ENCODE peak calls at places on chromosomes 5 and 9, in seven cellular contexts. A is fibroblast of lung, S is HepG2, D is mammary epithelial cell, Y is DND-41, U is GM23248, V is PC-3. Q is an unnamed sample.

GRCh38 chr5:107670927-107671741 is at the start of gene EFNA5:
- DNase-seq in A (peak; percentile 65), S (no peak), D (peak; percentile 39), Y (peak; percentile 74), U (peak; percentile 68), V (peak; percentile 55), Q (peak; percentile 65)

GRCh38 chr5:32837211-32837610 is 126.1 kb downstream of the NPR3 start:
- DNase-seq in A (no peak), S (no peak), D (no peak), Y (no peak), U (no peak), V (peak; percentile 55), Q (no peak)

GRCh38 chr9:4793412-4794005 is 765 bp downstream of the RCL1 start:
- DNase-seq in A (peak; percentile 40), S (no peak), D (no peak), Y (no peak), U (no peak), V (no peak), Q (no peak)

GRCh38 chr9:133880851-133881634 is 111.1 kb downstream of the VAV2 start:
- DNase-seq in A (no peak), S (no peak), D (peak; percentile 84), Y (no peak), U (no peak), V (no peak), Q (no peak)

GRCh38 chr9:125484632-125485282 is 222.3 kb downstream of the MAPKAP1 start:
- DNase-seq in A (peak; percentile 94), S (no peak), D (peak; percentile 17), Y (no peak), U (peak; percentile 88), V (no peak), Q (no peak)

GRCh38 chr9:122261469-122261881 is 3.2 kb downstream of the RBM18 start:
- DNase-seq in A (peak; percentile 71), S (peak; percentile 89), D (peak; percentile 58), Y (no peak), U (peak; percentile 89), V (peak; percentile 77), Q (no peak)

GRCh38 chr9:35287986-35288515 is 126.2 kb downstream of the UNC13B start:
- DNase-seq in A (peak; percentile 20), S (no peak), D (peak; percentile 63), Y (no peak), U (peak; percentile 16), V (no peak), Q (no peak)

GRCh38 chr5:115656404-115656803 is 30.6 kb upstream of the TMED7 start:
- DNase-seq in A (no peak), S (no peak), D (no peak), Y (no peak), U (no peak), V (no peak), Q (no peak)

GRCh38 chr5:40084614-40085013 is 595.1 kb upstream of the PTGER4 start:
- DNase-seq in A (no peak), S (no peak), D (no peak), Y (no peak), U (no peak), V (no peak), Q (no peak)

DNA sequence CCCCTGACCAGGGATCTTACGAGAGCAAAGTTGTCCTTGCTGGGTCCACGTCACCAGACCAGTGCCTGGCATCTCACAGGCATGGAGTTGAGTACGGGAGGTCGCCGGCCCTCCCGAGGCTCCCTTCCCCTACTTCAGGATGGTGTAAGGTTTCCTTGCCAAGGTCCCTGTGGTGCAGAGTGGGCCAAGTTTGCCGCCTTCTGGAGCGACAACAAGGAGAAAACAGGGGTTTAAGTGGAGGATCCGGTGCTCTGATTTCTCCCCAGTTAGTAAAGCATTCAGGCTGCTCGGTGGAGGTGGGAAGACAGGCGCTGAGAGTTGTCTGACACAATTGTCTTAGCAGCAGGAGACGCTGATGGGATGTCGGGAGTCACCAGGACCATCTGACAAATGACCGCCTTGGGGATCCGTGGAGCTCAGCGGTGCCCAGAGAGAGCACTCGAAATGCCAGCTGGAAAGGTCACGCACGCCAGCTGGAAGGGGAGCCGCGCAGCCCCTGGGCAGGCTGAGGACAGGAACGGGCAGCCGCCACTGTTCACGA is 37.3 kb downstream of the ADAMTS2 start:
- DNase-seq in A (no peak), S (no peak), D (no peak), Y (no peak), U (no peak), V (no peak), Q (no peak)
- H3K9ac ChIP-seq in A (no peak overlapping the region), S (no peak overlapping the region), D (no peak overlapping the region), Y (no peak overlapping the region), U (no peak overlapping the region), V (no peak overlapping the region), Q (no peak overlapping the region)

DNA sequence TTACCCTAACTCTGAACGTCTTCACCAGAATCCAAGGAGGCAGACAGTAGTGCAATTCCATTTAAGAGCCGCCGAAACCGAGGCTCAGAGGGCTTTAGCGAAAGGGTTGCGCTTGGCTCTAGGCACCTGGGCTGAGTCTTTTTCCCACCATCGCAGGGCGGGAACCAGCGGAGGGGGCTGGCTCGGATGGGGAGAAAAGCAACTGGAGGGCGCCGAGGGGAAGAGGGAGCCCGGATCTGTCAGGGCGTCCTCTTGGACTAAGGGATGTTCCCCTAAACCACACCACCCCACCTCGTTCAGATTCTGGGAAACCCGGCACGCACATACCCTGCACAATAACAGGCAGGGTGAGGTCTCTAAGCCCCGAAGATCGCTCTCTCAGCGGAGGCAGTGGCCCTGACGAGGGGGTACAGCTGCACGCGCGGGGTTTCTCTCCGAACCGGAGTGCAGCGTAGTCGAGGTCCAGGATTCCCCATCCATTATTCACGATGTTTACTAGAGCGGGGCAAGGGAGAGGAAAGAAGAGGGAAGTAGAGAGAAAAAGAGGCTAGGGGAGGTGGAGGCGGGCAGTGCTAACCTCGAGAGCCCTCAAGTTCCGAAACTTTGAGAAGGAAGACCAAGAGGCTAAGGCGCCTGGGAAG is 1.3 kb upstream of the POU4F3 start:
- DNase-seq in A (no peak), S (no peak), D (no peak), Y (no peak), U (no peak), V (no peak), Q (peak; percentile 51)
- TF ChIP-seq EZH2 in A (no peak), S (no peak), D (no peak), Y (no peak), U (no peak), V (no peak), Q (peak; percentile 92)

GRCh38 chr5:81233080-81233634 is at the start of gene CKMT2:
- DNase-seq in A (peak; percentile 34), S (peak; percentile 33), D (no peak), Y (no peak), U (peak; percentile 46), V (no peak), Q (peak; percentile 67)
- H3K9ac ChIP-seq in A (no peak within 1 kb of the TSS), S (peak within 1 kb of the TSS; percentile 59), D (no peak within 1 kb of the TSS), Y (no peak within 1 kb of the TSS), U (no peak within 1 kb of the TSS), V (no peak within 1 kb of the TSS), Q (no peak within 1 kb of the TSS)

GRCh38 chr5:135539430-135540005 is 3.8 kb upstream of the NEUROG1 start:
- DNase-seq in A (no peak), S (no peak), D (no peak), Y (no peak), U (no peak), V (no peak), Q (no peak)

GRCh38 chr5:135535820-135536801 is at the start of gene NEUROG1:
- DNase-seq in A (no peak), S (no peak), D (no peak), Y (no peak), U (no peak), V (no peak), Q (peak; percentile 96)

GRCh38 chr5:135538261-135538660 is 2.5 kb upstream of the NEUROG1 start:
- DNase-seq in A (no peak), S (no peak), D (no peak), Y (no peak), U (no peak), V (no peak), Q (no peak)

GRCh38 chr5:135537271-135537670 is 1.5 kb upstream of the NEUROG1 start:
- DNase-seq in A (no peak), S (no peak), D (no peak), Y (no peak), U (no peak), V (no peak), Q (no peak)

GRCh38 chr5:135537745-135538144 is 2.0 kb upstream of the NEUROG1 start:
- DNase-seq in A (no peak), S (no peak), D (no peak), Y (no peak), U (no peak), V (no peak), Q (no peak)
- TF ChIP-seq EZH2 in A (no peak), S (no peak), D (no peak), Y (no peak), U (no peak), V (no peak), Q (no peak)

GRCh38 chr5:139700711-139701693 is 52.9 kb downstream of the CXXC5 start:
- DNase-seq in A (no peak), S (peak; percentile 91), D (no peak), Y (no peak), U (no peak), V (no peak), Q (peak; percentile 86)
- H3K9ac ChIP-seq in A (no peak overlapping the region), S (peak overlapping the region; percentile 54), D (no peak overlapping the region), Y (no peak overlapping the region), U (no peak overlapping the region), V (no peak overlapping the region), Q (no peak overlapping the region)